ENCODE peak calls at places on chromosomes 4 and X, in eight cellular contexts. V is cardiac fibroblast, E is adipocyte, I is small intestine, S is Daoy, Q is bronchial epithelial cell, Z is HFFc6, R is NCI-H460. A is an unnamed sample.
A peak's percentile ranks its signal among the peaks of the same experiment; 100 is the strongest.

GRCh38 chr4:1187182-1187581 is 14.8 kb upstream of the SPON2 start:
- DNase-seq in E (no peak), I (peak; percentile 37), V (no peak), R (no peak), Z (no peak), S (peak; percentile 8), Q (no peak), A (peak; percentile 14)

GRCh38 chr4:110678517-110678916 is 55.6 kb upstream of the PITX2 start:
- DNase-seq in R (no peak), V (no peak), I (no peak), S (no peak), E (no peak), Z (no peak), Q (no peak), A (no peak)

GRCh38 chr4:178752954-178753525 is 1310.8 kb upstream of the AGA start:
- DNase-seq in S (no peak), V (no peak), Q (no peak), I (no peak), E (no peak), R (no peak), Z (no peak), A (no peak)

GRCh38 chrX:70436380-70436779 is 8.3 kb upstream of the DLG3 start:
- DNase-seq in V (peak; percentile 8), S (no peak), E (no peak), I (no peak), Q (no peak), Z (no peak), R (no peak), A (no peak)

GRCh38 chr4:1727117-1728031 is 6.1 kb downstream of the TACC3 start:
- DNase-seq in I (peak; percentile 79), V (peak; percentile 79), R (peak; percentile 74), Z (peak; percentile 81), S (peak; percentile 96), Q (peak; percentile 89), E (no peak), A (peak; percentile 97)

GRCh38 chr4:154464654-154465053 is 26.9 kb downstream of the DCHS2 start:
- DNase-seq in E (no peak), Z (no peak), V (no peak), R (no peak), Q (no peak), S (peak; percentile 19), I (no peak), A (no peak)

GRCh38 chr4:99205104-99205979 is 13.7 kb downstream of the ADH6 start:
- DNase-seq in I (peak; percentile 83), E (peak; percentile 69), R (no peak), S (no peak), Z (no peak), Q (peak; percentile 33), V (peak; percentile 82), A (no peak)

GRCh38 chr4:67886281-67886680 is 2.5 kb upstream of the TMPRSS11D start:
- DNase-seq in V (peak; percentile 26), I (no peak), R (no peak), Q (peak; percentile 91), E (peak; percentile 44), Z (peak; percentile 24), S (no peak), A (no peak)

GRCh38 chr4:7280906-7281305 is 88.6 kb downstream of the SORCS2 start:
- DNase-seq in R (no peak), V (no peak), I (no peak), S (peak; percentile 37), Q (peak; percentile 76), Z (peak; percentile 33), E (peak; percentile 37), A (no peak)

GRCh38 chr4:129239088-129239487 is 143.1 kb downstream of the C4orf33 start:
- DNase-seq in S (peak; percentile 9), I (peak; percentile 26), R (no peak), V (peak; percentile 56), Q (no peak), Z (peak; percentile 9), E (peak; percentile 45), A (no peak)

GRCh38 chr4:173214231-173214630 is 45.6 kb downstream of the GALNT7 start:
- DNase-seq in E (no peak), V (no peak), Q (no peak), I (no peak), S (no peak), R (no peak), Z (no peak), A (no peak)

GRCh38 chr4:181437895-181438294 is 805.3 kb upstream of the TENM3 start:
- DNase-seq in V (no peak), Q (no peak), Z (no peak), E (no peak), I (no peak), R (no peak), S (no peak), A (no peak)

GRCh38 chr4:186693159-186693815 is 30.4 kb downstream of the FAT1 start:
- DNase-seq in S (peak; percentile 80), R (peak; percentile 25), Q (peak; percentile 78), V (no peak), I (peak; percentile 55), Z (peak; percentile 47), E (peak; percentile 83), A (peak; percentile 80)

GRCh38 chrX:22012051-22012450 is 20.1 kb upstream of the PHEX start:
- DNase-seq in I (no peak), Z (no peak), Q (no peak), S (no peak), R (no peak), E (no peak), V (no peak), A (no peak)

GRCh38 chr4:5940470-5941203 is 47.8 kb upstream of the CRMP1 start:
- DNase-seq in R (no peak), E (no peak), V (peak; percentile 3), Z (no peak), S (peak; percentile 88), I (no peak), Q (peak; percentile 3), A (no peak)

GRCh38 chrX:152989292-152989658 is 4.6 kb downstream of the PNMA5 start:
- DNase-seq in S (peak; percentile 1), Q (no peak), Z (no peak), I (peak; percentile 2), R (no peak), V (peak; percentile 27), E (no peak), A (peak; percentile 62)

GRCh38 chrX:39452404-39452803 is 645.4 kb downstream of the BCOR start:
- DNase-seq in I (no peak), S (no peak), R (no peak), E (no peak), V (no peak), Q (peak; percentile 15), Z (no peak), A (no peak)

GRCh38 chrX:69268637-69269036 is 103.4 kb upstream of the PJA1 start:
- DNase-seq in V (no peak), E (no peak), R (no peak), Q (no peak), I (peak; percentile 32), Z (no peak), S (no peak), A (no peak)

GRCh38 chrX:48460606-48461005 is 9.5 kb downstream of the SLC38A5 start:
- DNase-seq in E (no peak), R (no peak), I (no peak), V (no peak), Q (no peak), S (no peak), Z (no peak), A (peak; percentile 56)

GRCh38 chr4:54954656-54955388 is 170.6 kb downstream of the KDR start:
- DNase-seq in R (no peak), S (no peak), E (no peak), V (peak; percentile 29), Q (no peak), Z (no peak), I (no peak), A (peak; percentile 22)

GRCh38 chrX:114390251-114390796 is 193.6 kb upstream of the HTR2C start:
- DNase-seq in R (no peak), I (no peak), V (no peak), Q (no peak), E (no peak), S (no peak), Z (no peak), A (no peak)

GRCh38 chr4:926538-926937 is 5.6 kb downstream of the GAK start:
- DNase-seq in Z (no peak), R (peak; percentile 29), I (peak; percentile 13), Q (peak; percentile 11), V (peak; percentile 23), E (no peak), S (peak; percentile 25), A (peak; percentile 86)

GRCh38 chr4:1219553-1219950 is 29.4 kb downstream of the CTBP1 start:
- DNase-seq in Z (no peak), Q (no peak), E (no peak), R (no peak), I (no peak), V (peak; percentile 56), S (no peak), A (no peak)

GRCh38 chr4:25978327-25978726 is 64.3 kb downstream of the SMIM20 start:
- DNase-seq in S (no peak), I (no peak), R (no peak), E (no peak), Q (no peak), Z (no peak), V (peak; percentile 17), A (no peak)

GRCh38 chr4:8315343-8316250 is 46.0 kb downstream of the HTRA3 start:
- DNase-seq in S (peak; percentile 85), E (peak; percentile 88), Z (peak; percentile 69), I (peak; percentile 14), R (peak; percentile 11), V (peak; percentile 83), Q (peak; percentile 76), A (peak; percentile 97)

GRCh38 chr4:25925486-25926201 is 11.6 kb downstream of the SMIM20 start:
- DNase-seq in I (peak; percentile 79), R (no peak), S (peak; percentile 45), E (peak; percentile 55), Q (peak; percentile 35), V (peak; percentile 55), Z (peak; percentile 37), A (peak; percentile 77)